ENCODE peak calls at places on chromosomes 3 and 15, in nine cellular contexts. M, N, E, Z, V, Q, U, J and G are unnamed samples.

GRCh38 chr15:39202641-39203040 is 378.2 kb upstream of the THBS1 start:
- DNase-seq in Z (peak), M (no peak), N (no peak), Q (no peak), U (no peak), J (peak), E (no peak), V (no peak), G (no peak)

GRCh38 chr3:190175490-190175889 is 54.8 kb upstream of the P3H2 start:
- DNase-seq in J (peak), V (no peak), E (no peak), N (no peak), M (no peak), Q (no peak), Z (peak), U (no peak), G (no peak)

GRCh38 chr3:67947808-67948508 is 293.5 kb upstream of the SUCLG2 start:
- DNase-seq in N (no peak), V (no peak), Z (no peak), U (peak), E (no peak), M (peak), Q (peak), J (no peak), G (no peak)

GRCh38 chr3:23653647-23654525 is 151.9 kb upstream of the UBE2E1 start:
- DNase-seq in E (no peak), N (no peak), J (no peak), M (no peak), V (no peak), U (no peak), Q (no peak), Z (no peak), G (no peak)

GRCh38 chr3:73086071-73086494 is 24.6 kb downstream of the EBLN2 start:
- DNase-seq in E (peak), U (peak), Q (peak), N (no peak), J (peak), M (peak), V (no peak), Z (peak), G (no peak)

GRCh38 chr15:58547628-58548307 is 116.0 kb downstream of the LIPC start:
- DNase-seq in V (no peak), N (no peak), Q (no peak), Z (no peak), U (no peak), E (no peak), J (no peak), M (no peak), G (no peak)

GRCh38 chr3:11718582-11719405 is 75.1 kb upstream of the VGLL4 start:
- DNase-seq in U (peak), E (peak), Q (peak), N (peak), J (peak), M (peak), Z (peak), V (peak), G (no peak)

GRCh38 chr15:62165793-62166380 is 802 bp upstream of the C2CD4B start:
- DNase-seq in J (no peak), M (no peak), Q (no peak), E (no peak), V (no peak), Z (peak), U (no peak), N (no peak), G (no peak)

GRCh38 chr15:63597033-63597790 is at the start of gene FBXL22:
- DNase-seq in Z (peak), V (no peak), U (no peak), M (no peak), Q (no peak), N (peak), J (no peak), E (no peak), G (no peak)

GRCh38 chr3:179898024-179898423 is 138.7 kb downstream of the PEX5L start:
- DNase-seq in Q (peak), J (peak), N (no peak), V (no peak), Z (peak), U (peak), M (no peak), E (no peak), G (no peak)

GRCh38 chr15:25545017-25545416 is 106.2 kb upstream of the UBE3A start:
- DNase-seq in U (no peak), E (no peak), Z (peak), M (no peak), V (no peak), N (no peak), J (peak), Q (no peak), G (no peak)

GRCh38 chr3:158313344-158313927 is 203.5 kb downstream of the RSRC1 start:
- DNase-seq in E (no peak), N (no peak), M (no peak), U (no peak), Z (peak), V (no peak), J (peak), Q (peak), G (no peak)

GRCh38 chr3:196772102-196772501 is 32.4 kb downstream of the PAK2 start:
- DNase-seq in V (no peak), Z (no peak), Q (no peak), J (no peak), U (no peak), N (no peak), E (no peak), M (no peak), G (no peak)

GRCh38 chr3:37855363-37855970 is 6.2 kb upstream of the CTDSPL start:
- DNase-seq in U (peak), J (peak), N (peak), E (peak), M (peak), V (peak), Z (peak), Q (peak), G (peak)

DNA sequence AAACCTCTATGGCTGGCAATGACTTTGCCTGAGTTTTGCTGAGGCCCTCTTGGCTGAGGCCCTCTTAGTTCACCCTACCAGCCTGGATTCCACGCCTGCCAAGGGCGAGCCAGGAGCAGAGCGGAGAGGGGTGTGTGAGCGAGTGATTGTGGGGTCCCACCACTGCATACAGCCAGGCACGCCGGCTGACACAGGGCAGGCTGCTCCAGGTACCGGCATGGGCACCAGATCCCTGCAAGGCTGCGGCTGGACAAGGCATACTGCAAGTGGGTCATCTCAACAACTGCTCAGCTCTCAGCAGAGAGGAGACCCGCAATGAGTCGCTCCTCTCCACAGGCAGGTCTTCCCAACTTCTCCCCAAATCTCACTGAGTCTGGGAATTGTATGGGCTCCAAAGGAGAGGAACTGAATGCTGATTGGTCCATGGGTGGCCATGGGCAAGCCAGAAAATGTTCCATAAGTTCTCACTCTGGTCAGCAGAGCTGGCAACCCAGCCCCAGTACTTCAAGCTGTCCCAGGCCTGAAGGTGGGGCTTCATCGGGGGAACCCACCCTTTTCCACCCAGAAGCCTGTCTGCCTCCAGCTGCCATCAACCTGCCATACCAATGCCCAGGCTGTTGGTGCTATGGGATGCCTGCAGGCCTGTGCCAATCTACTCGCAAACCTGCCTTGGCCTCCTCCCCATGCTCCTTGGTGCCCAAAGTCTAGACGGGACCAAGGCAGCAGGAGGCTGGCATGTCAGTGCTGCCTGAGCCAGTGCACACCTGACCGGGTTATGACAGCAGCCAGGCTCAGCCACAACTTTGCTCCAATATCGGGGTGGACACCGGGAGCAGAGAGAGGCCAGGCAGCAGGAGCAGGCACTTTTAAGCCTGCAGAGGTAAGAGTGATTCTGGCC is 1273.6 kb upstream of the GBE1 start:
- DNase-seq in U (no peak), J (no peak), M (peak), V (no peak), E (no peak), Q (no peak), Z (no peak), N (peak), G (no peak)
- TF ChIP-seq CTCF in U (no peak), J (no peak), M (no peak), V (no peak), E (no peak), Q (no peak), Z (no peak), N (no peak), G (no peak)

DNA sequence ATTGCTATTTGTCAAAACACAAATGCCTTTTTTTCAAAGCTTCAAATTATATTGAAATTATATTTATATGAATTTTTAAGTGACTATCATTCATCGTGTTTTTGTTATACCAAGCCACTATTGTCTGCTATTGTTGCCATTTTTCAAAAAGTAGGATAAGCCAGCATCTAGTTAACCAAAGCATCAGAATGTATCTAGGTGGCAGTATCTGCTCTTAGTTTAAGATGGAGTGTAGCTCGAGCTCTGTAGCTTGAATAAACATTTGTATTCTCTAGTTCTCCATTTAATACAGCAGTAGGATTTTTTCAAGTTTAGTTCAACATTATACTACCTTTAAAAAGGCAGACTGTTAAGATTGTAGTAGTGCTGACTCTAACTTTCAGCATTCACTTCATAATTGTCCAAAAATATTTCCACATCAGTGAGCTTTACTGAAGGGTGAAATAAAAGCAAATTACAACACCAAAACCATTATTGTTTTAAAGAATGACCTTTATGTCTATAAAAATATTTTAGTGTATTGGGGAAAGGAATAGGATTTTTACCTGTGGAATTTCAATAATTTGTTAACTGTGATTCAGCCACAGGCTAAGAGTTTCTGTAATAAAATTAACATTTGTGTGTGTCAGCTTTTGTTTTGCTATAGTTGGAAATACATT is 19.6 kb upstream of the C15orf61 start:
- DNase-seq in Z (peak), J (peak), E (no peak), V (no peak), M (no peak), U (no peak), N (no peak), Q (no peak), G (no peak)
- TF ChIP-seq CTCF in Z (peak), J (peak), E (peak), V (no peak), M (no peak), U (no peak), N (peak), Q (no peak), G (no peak)

GRCh38 chr3:98994128-98994762 is 92.8 kb upstream of the DCBLD2 start:
- DNase-seq in U (no peak), J (peak), M (no peak), Q (no peak), Z (peak), N (no peak), V (no peak), E (no peak), G (no peak)
- TF ChIP-seq CTCF in U (peak), J (peak), M (peak), Q (peak), Z (peak), N (peak), V (peak), E (peak), G (no peak)

DNA sequence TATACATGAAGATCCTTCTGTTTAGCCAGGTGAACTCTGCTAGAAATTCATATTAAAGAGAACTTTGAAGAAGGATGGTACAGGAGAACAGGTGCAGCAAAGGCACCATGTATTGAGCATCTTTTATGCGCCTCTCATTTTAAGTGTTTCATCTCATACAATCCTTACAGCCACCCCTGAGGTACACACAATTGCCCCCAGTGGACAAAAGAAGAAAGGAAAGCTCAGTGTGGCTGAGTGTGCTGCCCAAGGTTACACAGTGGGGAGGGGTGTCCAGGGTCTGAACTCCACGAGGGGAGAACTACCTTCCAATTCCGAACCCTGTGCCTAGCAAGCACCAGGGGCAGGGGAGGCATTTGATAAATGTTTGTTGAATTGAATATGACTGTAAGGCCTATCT is 98.6 kb downstream of the MECOM start:
- DNase-seq in U (no peak), Q (peak), Z (no peak), E (no peak), N (no peak), J (no peak), M (no peak), V (no peak), G (no peak)
- TF ChIP-seq CTCF in U (peak), Q (peak), Z (peak), E (no peak), N (no peak), J (no peak), M (no peak), V (no peak), G (no peak)

GRCh38 chr15:60669351-60669750 is 190.4 kb upstream of the ICE2 start:
- DNase-seq in U (no peak), J (no peak), Z (no peak), N (no peak), Q (no peak), E (no peak), V (no peak), M (no peak), G (no peak)

GRCh38 chr15:60673156-60673555 is 194.2 kb upstream of the ICE2 start:
- DNase-seq in M (no peak), U (no peak), Q (no peak), J (no peak), V (no peak), N (no peak), E (no peak), Z (no peak), G (no peak)

GRCh38 chr15:60673918-60674558 is 195.1 kb upstream of the ICE2 start:
- DNase-seq in E (peak), U (no peak), Q (peak), M (no peak), N (no peak), V (peak), Z (peak), J (peak), G (no peak)

GRCh38 chr15:60674704-60675405 is 195.9 kb upstream of the ICE2 start:
- DNase-seq in N (no peak), M (no peak), E (no peak), U (no peak), J (no peak), V (no peak), Q (no peak), Z (peak), G (no peak)

GRCh38 chr15:60672400-60672799 is 193.5 kb upstream of the ICE2 start:
- DNase-seq in M (no peak), E (no peak), U (no peak), V (no peak), N (no peak), Z (no peak), Q (no peak), J (no peak), G (no peak)
- TF ChIP-seq CTCF in M (no peak), E (no peak), U (no peak), V (no peak), N (no peak), Z (no peak), Q (no peak), J (no peak), G (no peak)

GRCh38 chr3:154584041-154584440 is 154.1 kb upstream of the GPR149 start:
- DNase-seq in M (no peak), U (no peak), J (no peak), E (no peak), V (no peak), Z (no peak), N (no peak), Q (no peak), G (no peak)
- TF ChIP-seq CTCF in M (no peak), U (no peak), J (no peak), E (no peak), V (no peak), Z (no peak), N (no peak), Q (no peak), G (no peak)

GRCh38 chr3:169744332-169745054 is 20.4 kb downstream of the TERC start:
- DNase-seq in N (no peak), Z (peak), J (no peak), U (no peak), V (no peak), E (no peak), M (no peak), Q (no peak), G (no peak)
- TF ChIP-seq CTCF in N (peak), Z (peak), J (peak), U (peak), V (no peak), E (peak), M (no peak), Q (peak), G (no peak)

DNA sequence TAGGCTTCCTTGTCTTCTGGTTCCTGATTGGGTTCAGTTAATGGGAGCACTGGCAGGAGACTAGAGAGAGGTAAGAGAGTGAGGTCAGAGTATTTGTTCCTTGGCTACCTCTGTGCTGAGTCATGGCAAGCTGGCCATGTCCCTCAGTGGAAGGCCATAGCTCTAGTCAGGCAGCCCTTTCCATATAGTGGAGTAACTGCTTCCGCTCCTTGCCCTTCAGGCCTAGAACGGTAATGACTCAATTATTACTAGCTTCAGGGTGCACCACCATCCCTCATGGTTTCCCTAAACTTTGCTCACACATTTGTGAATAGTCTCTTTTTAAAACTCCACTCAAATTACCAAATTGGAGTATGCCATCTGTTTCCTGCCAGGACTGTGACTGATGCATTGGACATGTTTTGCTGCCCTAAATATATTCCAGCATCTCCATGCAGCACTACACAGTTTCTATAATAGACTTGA is 10.5 kb upstream of the ANO10 start:
- DNase-seq in N (no peak), Q (no peak), E (no peak), M (no peak), U (no peak), J (peak), Z (peak), V (no peak), G (no peak)
- TF ChIP-seq CTCF in N (no peak), Q (no peak), E (no peak), M (no peak), U (no peak), J (no peak), Z (no peak), V (no peak), G (no peak)